ENCODE peak calls at places on chromosomes 3 and 15, in seven cellular contexts. K, H, L, J, S, F and X are unnamed samples. For H3K9me3 and H3K27me3, the result is how much of the 10 kb centered on the place peaks cover.

GRCh38 chr15:64187396-64188191 is 24.8 kb upstream of the PPIB start:
- DNase-seq in K (no peak), H (no peak), L (no peak), J (no peak), S (no peak), F (no peak), X (peak)

GRCh38 chr15:97998307-97999071 is 38.0 kb downstream of the ARRDC4 start:
- DNase-seq in K (no peak), H (no peak), L (no peak), J (no peak), S (no peak), F (no peak), X (peak)

GRCh38 chr3:54681706-54682105 is 246.2 kb downstream of the LRTM1 start:
- DNase-seq in K (no peak), H (no peak), L (no peak), J (no peak), S (no peak), F (no peak), X (no peak)

GRCh38 chr3:183807881-183808280 is 17.5 kb downstream of the MAP6D1 start:
- DNase-seq in K (no peak), H (no peak), L (no peak), J (no peak), S (no peak), F (no peak), X (no peak)

GRCh38 chr3:98821072-98821471 is 57.9 kb downstream of the ST3GAL6 start:
- DNase-seq in K (no peak), H (no peak), L (no peak), J (no peak), S (no peak), F (no peak), X (no peak)

GRCh38 chr15:69380100-69380725 is 33.9 kb upstream of the KIF23 start:
- DNase-seq in K (no peak), H (peak), L (no peak), J (no peak), S (peak), F (peak), X (peak)

GRCh38 chr15:61748529-61748928 is 311.7 kb downstream of the VPS13C start:
- DNase-seq in K (no peak), H (no peak), L (no peak), J (no peak), S (no peak), F (no peak), X (no peak)

GRCh38 chr15:83053151-83053550 is 13.9 kb downstream of the BTBD1 start:
- DNase-seq in K (no peak), H (no peak), L (no peak), J (no peak), S (no peak), F (no peak), X (peak)

GRCh38 chr3:107523361-107524213 is 825 bp downstream of the BBX start:
- DNase-seq in K (no peak), H (peak), L (peak), J (peak), S (peak), F (peak), X (peak)

GRCh38 chr15:78263351-78263781 is 996 bp upstream of the DNAJA4 start:
- DNase-seq in K (no peak), H (no peak), L (no peak), J (no peak), S (no peak), F (no peak), X (no peak)

GRCh38 chr3:52063026-52063723 is 6.8 kb upstream of the DUSP7 start:
- DNase-seq in K (no peak), H (peak), L (no peak), J (no peak), S (no peak), F (no peak), X (no peak)

DNA sequence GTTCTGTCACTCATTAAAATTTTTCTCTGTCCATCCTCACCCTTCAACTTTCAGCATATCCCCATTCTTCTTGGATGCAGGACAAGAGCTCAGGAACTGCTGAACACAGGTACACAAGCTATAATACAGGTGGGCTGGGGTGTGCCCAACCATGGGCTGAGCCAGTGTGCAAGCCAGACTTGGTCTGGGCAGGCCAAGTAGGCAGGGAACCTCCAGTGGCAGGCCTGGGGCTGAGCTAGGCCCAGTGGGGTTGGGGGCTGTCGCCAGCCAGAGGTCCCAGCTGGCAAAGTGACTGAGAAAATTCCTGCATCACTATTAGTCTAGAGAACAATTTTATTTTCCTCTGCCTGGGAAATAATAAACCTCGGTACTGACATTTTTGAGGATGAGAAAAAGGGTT is 202.9 kb downstream of the LRRC3B start:
- DNase-seq in K (no peak), H (no peak), L (no peak), J (no peak), S (no peak), F (no peak), X (no peak)
- H3K9me3 ChIP-seq in K (under half), H (under half), L (under half), J (under half), S (under half), F (under half), X (under half)

DNA sequence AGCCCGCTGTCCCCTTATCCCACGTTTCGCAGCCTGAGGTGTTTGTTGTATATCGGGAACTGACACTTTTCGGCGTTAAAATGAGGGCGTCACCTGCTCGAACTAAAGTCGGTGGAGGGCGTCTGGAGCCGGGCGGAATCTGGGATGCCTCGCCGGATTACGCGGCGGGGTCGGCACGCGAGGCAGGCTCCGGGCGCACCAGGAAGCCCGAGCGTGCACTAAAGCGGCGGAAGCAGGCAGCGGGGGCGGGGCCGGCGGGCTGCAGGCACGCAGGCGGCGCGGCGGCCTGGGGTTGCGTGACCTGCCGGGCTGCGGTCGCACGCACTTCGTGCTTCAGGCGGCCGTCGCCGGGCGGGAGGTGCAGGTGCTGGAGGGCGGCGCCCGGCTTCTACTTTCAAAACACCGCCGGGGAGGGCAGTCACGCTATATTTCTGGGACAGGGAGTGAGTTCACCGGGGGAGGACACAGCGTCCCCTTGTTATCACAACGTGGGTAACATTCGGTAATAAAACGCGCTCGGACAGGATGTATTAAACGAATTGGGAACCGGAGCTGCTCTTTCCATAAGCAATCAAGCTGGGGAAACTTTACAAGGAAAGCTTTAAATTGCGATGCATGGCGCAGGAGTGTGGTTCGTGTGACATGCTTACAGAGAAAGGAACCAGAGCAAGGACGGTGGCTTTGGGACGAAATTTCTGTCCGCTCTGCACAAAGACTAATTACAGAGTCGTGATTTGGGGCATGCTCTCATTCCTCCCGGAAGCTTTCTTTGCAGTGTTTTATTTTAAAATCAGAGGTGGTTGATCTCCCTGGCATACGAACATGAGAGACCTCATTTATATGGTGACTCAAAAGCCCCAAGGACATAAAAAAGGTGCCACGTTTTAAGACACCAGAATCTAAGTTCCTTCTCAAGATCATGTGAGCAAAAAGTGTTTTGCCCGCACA is 9.1 kb upstream of the LEKR1 start:
- DNase-seq in K (peak), H (peak), L (peak), J (peak), S (peak), F (peak), X (peak)
- H3K27me3 ChIP-seq in K (under half), H (under half), L (under half), J (under half), S (under half), F (half or more), X (under half)

GRCh38 chr15:68034071-68034470 is 20.0 kb upstream of the PIAS1 start:
- DNase-seq in K (no peak), H (no peak), L (no peak), J (no peak), S (no peak), F (no peak), X (no peak)

GRCh38 chr15:68029959-68030358 is 24.2 kb upstream of the PIAS1 start:
- DNase-seq in K (no peak), H (no peak), L (no peak), J (no peak), S (no peak), F (no peak), X (no peak)

GRCh38 chr15:68031406-68031805 is 22.7 kb upstream of the PIAS1 start:
- DNase-seq in K (no peak), H (no peak), L (no peak), J (no peak), S (no peak), F (no peak), X (no peak)

GRCh38 chr15:68032672-68033071 is 21.4 kb upstream of the PIAS1 start:
- DNase-seq in K (no peak), H (no peak), L (no peak), J (no peak), S (no peak), F (no peak), X (no peak)

GRCh38 chr15:68034719-68035293 is 19.3 kb upstream of the PIAS1 start:
- DNase-seq in K (no peak), H (no peak), L (no peak), J (no peak), S (no peak), F (no peak), X (no peak)
- H3K9me3 ChIP-seq in K (under half), H (under half), L (under half), J (under half), S (under half), F (under half), X (under half)

GRCh38 chr3:13873818-13874217 is 6.1 kb downstream of the WNT7A start:
- DNase-seq in K (no peak), H (no peak), L (no peak), J (no peak), S (peak), F (peak), X (no peak)

GRCh38 chr3:13878711-13879101 is 1.2 kb downstream of the WNT7A start:
- DNase-seq in K (no peak), H (peak), L (no peak), J (no peak), S (peak), F (peak), X (no peak)

GRCh38 chr3:13874891-13875290 is 5.0 kb downstream of the WNT7A start:
- DNase-seq in K (no peak), H (no peak), L (no peak), J (no peak), S (no peak), F (no peak), X (no peak)

GRCh38 chr3:13877911-13878710 is 1.8 kb downstream of the WNT7A start:
- DNase-seq in K (no peak), H (no peak), L (no peak), J (no peak), S (no peak), F (peak), X (no peak)

GRCh38 chr3:13876451-13876850 is 3.4 kb downstream of the WNT7A start:
- DNase-seq in K (no peak), H (no peak), L (no peak), J (no peak), S (no peak), F (peak), X (no peak)
- H3K27me3 ChIP-seq in K (under half), H (half or more), L (under half), J (under half), S (under half), F (half or more), X (half or more)

DNA sequence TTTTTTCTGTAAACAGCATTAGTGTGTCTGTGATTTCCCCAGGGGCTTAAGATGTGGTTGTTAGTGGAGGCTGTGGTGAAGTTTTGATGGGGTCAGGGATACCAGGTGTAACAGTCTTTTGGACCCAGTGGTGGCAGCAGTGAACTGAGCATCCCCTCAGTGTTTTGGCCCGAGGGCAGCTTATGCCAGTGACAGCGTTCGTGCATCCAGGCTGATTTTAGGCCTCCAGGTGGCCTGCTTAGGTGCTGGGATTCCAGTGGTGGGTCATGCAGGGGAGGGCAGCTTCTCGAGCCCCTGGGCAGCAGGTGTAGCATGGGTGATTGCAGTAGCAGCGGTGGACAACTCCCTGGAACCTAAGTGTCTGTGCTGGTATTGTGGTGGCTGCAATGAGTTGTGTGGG is 29.2 kb downstream of the STT3B start:
- DNase-seq in K (no peak), H (no peak), L (peak), J (no peak), S (peak), F (peak), X (no peak)
- H3K9me3 ChIP-seq in K (under half), H (under half), L (under half), J (under half), S (under half), F (under half), X (under half)

GRCh38 chr15:33314115-33314514 is 3.3 kb downstream of the RYR3 start:
- DNase-seq in K (no peak), H (no peak), L (no peak), J (no peak), S (no peak), F (no peak), X (no peak)

GRCh38 chr15:33310481-33311311 is at the start of gene RYR3:
- DNase-seq in K (no peak), H (peak), L (no peak), J (peak), S (peak), F (peak), X (peak)

GRCh38 chr15:33309602-33310276 is 1.0 kb upstream of the RYR3 start:
- DNase-seq in K (no peak), H (peak), L (no peak), J (peak), S (peak), F (peak), X (peak)

GRCh38 chr15:33313491-33313890 is 2.7 kb downstream of the RYR3 start:
- DNase-seq in K (no peak), H (no peak), L (no peak), J (no peak), S (no peak), F (no peak), X (no peak)

GRCh38 chr15:33311312-33311971 is 675 bp downstream of the RYR3 start:
- DNase-seq in K (no peak), H (peak), L (no peak), J (peak), S (peak), F (peak), X (no peak)
- H3K27me3 ChIP-seq in K (under half), H (under half), L (under half), J (under half), S (under half), F (under half), X (half or more)

GRCh38 chr3:60775956-60776355 is 475.3 kb downstream of the FHIT start:
- DNase-seq in K (no peak), H (no peak), L (no peak), J (no peak), S (no peak), F (no peak), X (no peak)
- H3K9me3 ChIP-seq in K (under half), H (under half), L (under half), J (under half), S (under half), F (under half), X (under half)